ENCODE peak calls at places on chromosomes 12 and 14, in five cellular contexts. L is GDM1, W is HTR-8/SVneo, V is posterior vena cava, I is HT1080. E is an unnamed sample.

GRCh38 chr14:93742761-93743160 is 45.5 kb downstream of the PRIMA1 start:
- DNase-seq in I (no peak), W (no peak), L (no peak), V (no peak), E (no peak)

GRCh38 chr14:74904623-74905503 is 18.2 kb downstream of the RPS6KL1 start:
- DNase-seq in W (no peak), L (no peak), I (no peak), V (no peak), E (no peak)

GRCh38 chr12:66195242-66195641 is 6.2 kb downstream of the IRAK3 start:
- DNase-seq in L (no peak), W (no peak), I (no peak), V (no peak), E (no peak)

GRCh38 chr12:82963961-82964360 is 277.3 kb downstream of the TMTC2 start:
- DNase-seq in W (no peak), L (no peak), V (no peak), I (no peak), E (no peak)

GRCh38 chr14:105924951-105925591 is 398.7 kb downstream of the TMEM121 start:
- DNase-seq in I (no peak), L (no peak), V (no peak), W (no peak), E (no peak)

GRCh38 chr12:67047634-67048033 is 221.5 kb upstream of the CAND1 start:
- DNase-seq in I (no peak), W (no peak), V (no peak), L (no peak), E (no peak)

GRCh38 chr12:69008510-69008909 is 75.5 kb upstream of the CPM start:
- DNase-seq in I (peak; percentile 26), L (no peak), W (no peak), V (no peak), E (peak; percentile 66)

GRCh38 chr12:63967358-63967757 is 122.9 kb downstream of the SRGAP1 start:
- DNase-seq in L (no peak), V (no peak), I (peak; percentile 64), W (peak; percentile 51), E (no peak)

E was measured in HL-60.